ENCODE peak calls at places on chromosome X, in five cellular contexts. I is sigmoid colon; O is NAMALWA; A is stimulated activated CD4-positive, alpha-beta T cell treated with anti-CD3 and anti-CD28 coated beads, Interleukin-2, amount 100 ng/mL, for 24 hours; T is NCI-H1436. S is an unnamed sample.

GRCh38 chrX:148530464-148531077 is 30.2 kb downstream of the AFF2 start:
- DNase-seq in O (peak; percentile 45), A (peak; percentile 6), T (peak; percentile 5), I (no peak), S (peak; percentile 11)

GRCh38 chrX:57929373-57929772 is 19.1 kb upstream of the ZXDA start:
- DNase-seq in T (no peak), A (no peak), O (peak; percentile 50), I (no peak), S (peak; percentile 12)

GRCh38 chrX:121902463-121902862 is 855.1 kb downstream of the GLUD2 start:
- DNase-seq in T (no peak), I (no peak), O (no peak), A (no peak), S (no peak)

GRCh38 chrX:115330498-115331138 is 41.1 kb downstream of the LUZP4 start:
- DNase-seq in O (peak; percentile 58), I (peak; percentile 71), T (peak; percentile 52), A (no peak), S (peak; percentile 49)

GRCh38 chrX:31580726-31581125 is 508.9 kb upstream of the FTHL17 start:
- DNase-seq in I (no peak), A (no peak), O (no peak), T (no peak), S (no peak)

GRCh38 chrX:64427787-64428186 is 32.5 kb upstream of the MTMR8 start:
- DNase-seq in T (no peak), O (no peak), I (no peak), A (no peak), S (no peak)

GRCh38 chrX:42770566-42770965 is 7.4 kb downstream of the PPP1R2C start:
- DNase-seq in T (no peak), A (no peak), I (no peak), O (no peak), S (no peak)

GRCh38 chrX:1476682-1477081 is 24.0 kb upstream of the ASMTL start:
- DNase-seq in O (no peak), A (no peak), I (peak; percentile 17), T (no peak), S (no peak)

GRCh38 chrX:72080150-72080549 is 51.6 kb downstream of the RTL5 start:
- DNase-seq in A (no peak), O (no peak), T (no peak), I (no peak), S (no peak)

GRCh38 chrX:111880735-111881134 is 4.8 kb downstream of the TRPC5OS start:
- DNase-seq in A (no peak), I (no peak), T (no peak), O (no peak), S (no peak)

GRCh38 chrX:153582896-153583295 is 16.0 kb downstream of the CCNQ start:
- DNase-seq in T (no peak), A (peak; percentile 66), I (no peak), O (peak; percentile 76), S (peak; percentile 65)

GRCh38 chrX:9163153-9163790 is 129.3 kb upstream of the FAM9B start:
- DNase-seq in T (no peak), A (no peak), O (peak; percentile 41), I (no peak), S (no peak)